ENCODE peak calls at places on chromosomes 11 and 22, in ten cellular contexts. L is AG09309, E is tibial artery, J is stomach, Z is PC-9, N is lower lobe of right lung, I is brain microvascular endothelial cell, B is GM12865, O is AG10803, Y is tibial nerve. H is an unnamed sample.

GRCh38 chr22:36986242-36986821 is 32.9 kb downstream of the TST start:
- DNase-seq in Y (no peak), O (no peak), Z (no peak), B (peak), L (no peak), I (no peak), J (peak), E (no peak), N (no peak), H (peak)

GRCh38 chr11:119421941-119422504 is 949 bp downstream of the THY1 start:
- DNase-seq in O (peak), B (peak), N (no peak), I (no peak), E (no peak), Y (no peak), Z (no peak), J (no peak), L (no peak), H (peak)

GRCh38 chr11:44744160-44744559 is 17.4 kb downstream of the TSPAN18 start:
- DNase-seq in J (no peak), I (no peak), L (no peak), O (peak), Y (no peak), E (no peak), N (no peak), Z (no peak), B (no peak), H (no peak)

GRCh38 chr11:100756556-100756955 is 69.5 kb downstream of the ARHGAP42 start:
- DNase-seq in Y (no peak), N (no peak), L (no peak), B (no peak), O (no peak), I (no peak), E (no peak), J (no peak), Z (no peak), H (no peak)

GRCh38 chr22:20126284-20127029 is 5.1 kb upstream of the ZDHHC8 start:
- DNase-seq in L (no peak), Y (no peak), Z (no peak), E (no peak), I (no peak), B (no peak), J (no peak), N (no peak), O (no peak), H (no peak)

GRCh38 chr11:60130496-60130895 is 42.0 kb downstream of the MS4A2 start:
- DNase-seq in B (peak), I (peak), Z (no peak), L (no peak), Y (no peak), E (no peak), O (no peak), N (no peak), J (no peak), H (peak)

GRCh38 chr11:127677813-127678212 is 677.2 kb upstream of the KIRREL3 start:
- DNase-seq in I (no peak), B (no peak), Y (no peak), L (no peak), Z (no peak), O (no peak), N (no peak), E (no peak), J (no peak), H (no peak)

GRCh38 chr11:111601979-111602864 is at the start of gene SIK2:
- DNase-seq in Z (peak), L (peak), B (peak), Y (peak), J (peak), I (peak), E (peak), N (peak), O (peak), H (peak)

GRCh38 chr11:133134561-133135173 is 397.6 kb downstream of the OPCML start:
- DNase-seq in B (peak), L (no peak), I (peak), E (no peak), N (peak), O (peak), J (peak), Y (peak), Z (peak), H (peak)

GRCh38 chr11:110196241-110196754 is 100.1 kb downstream of the RDX start:
- DNase-seq in L (no peak), Y (no peak), J (no peak), Z (peak), O (peak), I (peak), B (no peak), E (no peak), N (no peak), H (peak)

GRCh38 chr22:41320416-41321240 is 19.3 kb downstream of the ZC3H7B start:
- DNase-seq in L (no peak), B (no peak), O (no peak), E (no peak), N (no peak), Z (no peak), I (no peak), J (no peak), Y (no peak), H (no peak)

GRCh38 chr22:35649636-35650250 is 1.5 kb downstream of the APOL6 start:
- DNase-seq in L (no peak), N (no peak), B (no peak), Z (no peak), E (no peak), Y (no peak), J (no peak), I (no peak), O (no peak), H (no peak)

GRCh38 chr22:25774575-25775026 is 32.6 kb downstream of the MYO18B start:
- DNase-seq in I (no peak), E (no peak), N (no peak), Y (no peak), O (no peak), B (peak), Z (no peak), L (no peak), J (no peak), H (no peak)

GRCh38 chr22:24155597-24156145 is 25.6 kb upstream of the SUSD2 start:
- DNase-seq in N (peak), I (peak), Z (peak), B (peak), L (no peak), E (peak), O (peak), Y (peak), J (peak), H (peak)

GRCh38 chr11:1770061-1770460 is 6.3 kb upstream of the CTSD start:
- DNase-seq in E (no peak), J (peak), Y (no peak), N (no peak), B (no peak), Z (no peak), I (no peak), O (no peak), L (no peak), H (no peak)

GRCh38 chr11:64364435-64364834 is 5.5 kb downstream of the RPS6KA4 start:
- DNase-seq in E (no peak), N (no peak), Y (no peak), Z (no peak), I (no peak), J (no peak), L (no peak), B (no peak), O (no peak), H (no peak)

GRCh38 chr11:100980156-100980555 is 149.5 kb downstream of the PGR start:
- DNase-seq in N (no peak), E (no peak), Z (no peak), J (no peak), Y (no peak), L (no peak), O (no peak), I (no peak), B (no peak), H (peak)

GRCh38 chr11:1372660-1373059 is 17.1 kb upstream of the BRSK2 start:
- DNase-seq in Z (no peak), J (no peak), N (no peak), E (no peak), Y (no peak), L (no peak), I (no peak), O (no peak), B (no peak), H (no peak)

GRCh38 chr22:41501209-41501608 is 32.3 kb downstream of the ACO2 start:
- DNase-seq in N (no peak), I (no peak), B (peak), O (no peak), Y (no peak), L (no peak), E (no peak), J (no peak), Z (no peak), H (no peak)

GRCh38 chr11:34044664-34045485 is 6.7 kb upstream of the CAPRIN1 start:
- DNase-seq in Z (peak), I (peak), Y (peak), B (no peak), J (no peak), L (peak), N (peak), E (peak), O (peak), H (peak)

GRCh38 chr11:115219378-115219777 is 284.8 kb downstream of the CADM1 start:
- DNase-seq in Y (no peak), L (no peak), J (no peak), B (no peak), N (no peak), E (no peak), I (no peak), O (no peak), Z (no peak), H (no peak)

GRCh38 chr11:1843098-1843473 is 4.3 kb downstream of the TNNI2 start:
- DNase-seq in I (no peak), N (peak), J (no peak), Z (no peak), B (no peak), O (no peak), E (no peak), Y (no peak), L (no peak), H (no peak)

GRCh38 chr22:48758021-48758561 is 1069.6 kb downstream of the BRD1 start:
- DNase-seq in L (no peak), Z (no peak), J (peak), B (no peak), I (no peak), N (peak), O (no peak), Y (no peak), E (peak), H (no peak)

GRCh38 chr22:30235687-30236170 is 10.8 kb downstream of the LIF start:
- DNase-seq in B (no peak), O (peak), J (no peak), Y (no peak), E (no peak), N (no peak), Z (peak), I (peak), L (peak), H (peak)

DNA sequence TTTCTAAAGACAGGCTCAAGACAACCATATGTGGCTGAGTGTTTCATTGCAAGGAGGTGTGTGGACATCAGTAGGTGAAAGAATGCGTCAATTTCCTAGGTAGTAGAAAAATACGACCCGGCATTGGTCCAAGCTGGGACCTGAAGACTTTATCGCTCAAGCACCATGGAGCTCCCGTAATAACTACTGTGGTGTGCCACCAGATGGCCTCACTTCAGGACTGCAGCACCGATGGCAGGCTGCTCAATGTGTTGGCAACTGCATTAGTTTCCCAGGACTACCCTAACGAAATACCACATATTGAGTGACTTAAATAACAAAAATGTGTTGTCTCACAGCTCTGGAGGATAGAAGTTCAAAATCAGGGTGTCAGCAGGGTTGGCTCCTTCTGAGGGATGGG is 72.4 kb upstream of the FAT3 start:
- DNase-seq in E (no peak), O (peak), B (no peak), I (no peak), L (no peak), J (no peak), Y (no peak), Z (no peak), N (no peak), H (no peak)
- TF ChIP-seq CTCF in E (no peak), O (no peak), B (no peak), I (peak), L (no peak), J (no peak), Y (no peak), Z (no peak), N (no peak), H (no peak)

DNA sequence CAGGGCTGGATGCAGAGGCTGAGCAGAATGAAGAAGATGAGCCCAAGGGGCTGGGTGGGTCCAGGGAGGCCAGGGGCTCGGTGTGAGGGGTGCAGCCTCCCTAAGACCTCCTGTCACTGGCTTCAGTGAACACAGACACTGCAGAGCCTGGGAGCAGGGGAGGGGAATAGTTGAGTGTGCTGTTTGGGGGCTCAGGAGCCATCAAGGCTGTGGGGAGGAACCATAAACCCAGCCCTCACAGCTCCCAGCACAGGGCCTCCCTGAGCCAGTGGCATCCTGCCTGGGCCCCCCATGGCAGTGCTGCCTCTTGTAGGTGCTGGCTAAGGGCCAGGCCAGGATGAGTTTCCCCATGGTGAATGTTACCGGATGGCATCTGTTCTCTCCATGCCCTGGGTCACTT is 25.5 kb downstream of the KCNJ5 start:
- DNase-seq in N (no peak), E (no peak), I (no peak), Z (no peak), B (no peak), Y (no peak), L (no peak), O (no peak), J (no peak), H (no peak)
- H3K4me3 ChIP-seq in N (no peak), E (no peak), I (no peak), Z (no peak), B (no peak), Y (no peak), L (no peak), O (no peak), J (no peak), H (no peak)

GRCh38 chr11:124896821-124897391 is 759 bp downstream of the ROBO4 start:
- DNase-seq in I (no peak), Y (peak), J (no peak), E (no peak), Z (no peak), L (no peak), B (no peak), O (no peak), N (no peak), H (peak)

GRCh38 chr11:124898711-124899110 is 1.0 kb upstream of the ROBO4 start:
- DNase-seq in I (no peak), Z (no peak), E (no peak), Y (peak), O (peak), L (no peak), N (no peak), B (no peak), J (no peak), H (peak)

GRCh38 chr11:124899376-124900145 is 1.9 kb upstream of the ROBO4 start:
- DNase-seq in J (no peak), E (no peak), Y (peak), Z (no peak), N (no peak), L (no peak), B (no peak), O (no peak), I (no peak), H (no peak)

GRCh38 chr11:124896071-124896750 is 1.5 kb downstream of the ROBO4 start:
- DNase-seq in B (no peak), Z (no peak), J (no peak), N (no peak), Y (peak), L (no peak), I (no peak), E (no peak), O (no peak), H (no peak)

GRCh38 chr11:124897681-124898680 is at the start of gene ROBO4:
- DNase-seq in B (no peak), Y (peak), O (peak), I (peak), Z (no peak), J (no peak), L (peak), E (peak), N (no peak), H (peak)
- TF ChIP-seq CTCF in B (no peak), Y (no peak), O (peak), I (peak), Z (no peak), J (no peak), L (peak), E (no peak), N (no peak), H (peak)

GRCh38 chr22:46062232-46062615 is 85.3 kb upstream of the WNT7B start:
- DNase-seq in B (no peak), J (no peak), I (no peak), O (no peak), L (no peak), Z (no peak), E (no peak), N (no peak), Y (no peak), H (no peak)
- H3K4me3 ChIP-seq in B (no peak), J (peak), I (no peak), O (no peak), L (no peak), Z (no peak), E (peak), N (no peak), Y (peak), H (no peak)

DNA sequence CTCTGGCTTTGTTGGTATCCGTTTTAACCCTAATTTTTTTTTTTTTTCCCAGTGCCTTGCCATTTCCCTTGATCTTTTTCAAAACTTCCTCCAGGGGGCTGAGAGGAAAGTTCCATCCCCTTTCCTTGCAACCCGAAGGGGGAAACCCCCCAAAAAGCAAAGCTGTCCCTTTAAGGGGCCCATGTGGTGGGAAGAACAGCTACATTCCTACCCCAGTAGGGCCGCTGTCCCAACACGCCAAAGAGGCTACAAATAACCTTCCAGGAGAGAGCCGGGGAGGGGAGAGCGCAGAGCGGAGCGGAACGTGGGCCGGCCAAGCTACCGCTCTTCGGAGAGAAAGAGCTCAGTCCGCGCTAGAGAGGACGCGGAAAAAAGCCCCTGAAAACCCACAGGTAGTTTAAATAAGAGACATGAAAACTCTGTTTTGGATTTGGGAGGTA is 1.7 kb downstream of the LRP4 start:
- DNase-seq in J (peak), N (no peak), O (peak), Y (no peak), Z (peak), I (peak), E (peak), L (no peak), B (no peak), H (peak)
- TF ChIP-seq CTCF in J (no peak), N (no peak), O (peak), Y (peak), Z (no peak), I (peak), E (no peak), L (peak), B (no peak), H (peak)

GRCh38 chr11:49995559-49995958 is 13.2 kb upstream of the OR4C12 start:
- DNase-seq in B (peak), L (peak), O (peak), Y (peak), Z (peak), I (peak), J (no peak), N (no peak), E (no peak), H (peak)
- H3K4me3 ChIP-seq in B (no peak), L (no peak), O (no peak), Y (no peak), Z (no peak), I (no peak), J (no peak), N (no peak), E (no peak), H (no peak)

DNA sequence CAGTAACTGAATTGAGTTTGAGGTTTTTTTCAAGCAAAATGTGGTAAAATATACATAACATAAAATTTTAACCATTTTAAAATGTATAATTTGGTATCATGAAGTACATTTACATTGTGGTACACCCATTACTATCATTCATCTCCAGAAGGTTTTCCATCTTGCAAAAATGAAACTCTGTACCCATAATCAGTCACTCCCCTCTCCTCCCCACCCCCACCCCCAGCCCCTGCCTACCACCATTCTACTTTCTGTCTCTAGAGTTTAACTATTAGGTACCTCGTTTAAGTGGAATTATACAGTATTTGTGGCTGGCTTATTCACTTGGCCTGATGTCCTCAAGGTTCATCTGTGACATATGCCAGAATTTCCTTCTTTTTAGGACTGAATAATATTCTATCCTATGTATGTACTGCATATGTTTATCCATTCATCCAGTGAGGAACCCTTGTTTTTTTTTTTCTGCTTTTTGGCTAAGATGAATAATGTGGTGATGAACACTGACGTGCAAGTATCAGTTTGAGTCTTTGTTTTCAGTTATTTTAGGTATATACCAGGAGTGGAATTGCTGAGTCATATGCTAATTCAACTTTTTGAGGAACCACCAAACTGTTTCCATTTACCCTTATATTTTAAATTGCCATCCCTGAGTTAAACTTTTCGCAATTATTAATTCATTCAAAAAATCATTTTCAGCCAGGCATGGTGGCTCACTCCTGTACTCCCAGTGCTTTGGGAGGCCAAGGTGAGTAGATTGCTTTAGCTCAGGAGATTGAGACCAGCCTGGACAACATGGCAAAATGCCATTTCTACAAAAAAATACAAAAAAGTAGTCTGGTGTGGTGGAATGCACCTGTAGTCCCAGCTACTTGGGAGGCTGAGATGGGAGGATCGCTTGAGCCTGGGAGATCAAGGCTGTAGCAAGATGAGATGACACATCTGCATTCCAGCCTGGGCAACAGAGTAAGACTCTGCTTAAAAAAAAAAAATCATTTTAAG is 64.1 kb downstream of the MICAL2 start:
- DNase-seq in Z (no peak), Y (no peak), O (peak), B (peak), N (no peak), E (no peak), L (no peak), I (no peak), J (no peak), H (no peak)
- TF ChIP-seq CTCF in Z (no peak), Y (no peak), O (no peak), B (no peak), N (no peak), E (no peak), L (no peak), I (no peak), J (no peak), H (no peak)

GRCh38 chr11:9922806-9923205 is 258.9 kb downstream of the SWAP70 start:
- DNase-seq in I (peak), L (no peak), J (no peak), B (no peak), Z (no peak), E (no peak), N (no peak), O (peak), Y (no peak), H (peak)

GRCh38 chr11:9927670-9928069 is 263.8 kb downstream of the SWAP70 start:
- DNase-seq in Y (no peak), J (no peak), I (no peak), Z (no peak), N (no peak), L (no peak), E (no peak), O (no peak), B (no peak), H (no peak)

DNA sequence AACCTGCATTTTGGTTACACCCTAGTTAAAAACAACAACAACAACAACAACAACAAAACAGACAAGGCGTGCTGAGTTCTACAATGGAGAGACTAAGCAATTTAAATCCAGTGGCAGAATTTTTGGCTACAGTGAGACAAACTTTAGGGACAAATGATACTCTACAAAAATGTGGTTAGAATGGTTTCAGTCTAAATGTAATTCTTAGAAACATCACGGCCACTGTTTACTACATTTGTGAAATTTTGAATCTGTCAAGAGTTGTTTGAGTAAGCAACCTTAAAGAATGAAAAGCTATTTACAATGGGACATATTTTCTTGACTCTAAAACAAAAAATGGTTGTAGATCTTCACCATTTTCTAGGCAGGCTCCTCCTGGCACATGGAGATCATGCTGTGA is 259.4 kb downstream of the SWAP70 start:
- DNase-seq in L (no peak), Y (no peak), J (no peak), N (no peak), Z (no peak), O (no peak), B (no peak), E (no peak), I (no peak), H (no peak)
- H3K4me3 ChIP-seq in L (no peak), Y (no peak), J (no peak), N (no peak), Z (no peak), O (no peak), B (no peak), E (no peak), I (no peak), H (no peak)

H was measured in cardiac fibroblast.